ENCODE peak calls at places on chromosomes 1 and 21, in five cellular contexts. One of them, this sample, is unnamed. For H3K4me1, the result is how much of the 10 kb centered on the place peaks cover.

GRCh38 chr1:1312450-1313314 is 4.3 kb downstream of the PUSL1 start:
- DNase-seq in ovary: no peak
- DNase-seq in tibial nerve: no peak
- DNase-seq in stomach: no peak
- DNase-seq in breast epithelium: no peak
- DNase-seq in this sample: peak

GRCh38 chr1:27011058-27011764 is 1.4 kb downstream of the TENT5B start:
- DNase-seq in ovary: peak
- DNase-seq in tibial nerve: no peak
- DNase-seq in stomach: peak
- DNase-seq in breast epithelium: peak
- DNase-seq in this sample: no peak

GRCh38 chr1:40404670-40405462 is 31.3 kb downstream of the SMAP2 start:
- DNase-seq in ovary: no peak
- DNase-seq in tibial nerve: no peak
- DNase-seq in stomach: no peak
- DNase-seq in breast epithelium: no peak
- DNase-seq in this sample: no peak

GRCh38 chr21:46424062-46424591 is 34.6 kb upstream of the DIP2A start:
- DNase-seq in ovary: no peak
- DNase-seq in tibial nerve: no peak
- DNase-seq in stomach: no peak
- DNase-seq in breast epithelium: no peak
- DNase-seq in this sample: no peak

GRCh38 chr1:44947060-44947773 is 39.2 kb downstream of the EIF2B3 start:
- DNase-seq in ovary: peak
- DNase-seq in tibial nerve: no peak
- DNase-seq in stomach: no peak
- DNase-seq in breast epithelium: no peak
- DNase-seq in this sample: no peak

GRCh38 chr1:225768662-225769426 is 8.8 kb upstream of the SRP9 start:
- DNase-seq in ovary: peak
- DNase-seq in tibial nerve: no peak
- DNase-seq in stomach: no peak
- DNase-seq in breast epithelium: peak
- DNase-seq in this sample: peak

GRCh38 chr1:209155556-209155955 is 428.0 kb upstream of the CAMK1G start:
- DNase-seq in ovary: no peak
- DNase-seq in tibial nerve: no peak
- DNase-seq in stomach: no peak
- DNase-seq in breast epithelium: no peak
- DNase-seq in this sample: no peak

GRCh38 chr1:14875781-14876564 is 277.5 kb downstream of the KAZN start:
- DNase-seq in ovary: no peak
- DNase-seq in tibial nerve: no peak
- DNase-seq in stomach: peak
- DNase-seq in breast epithelium: no peak
- DNase-seq in this sample: no peak

GRCh38 chr1:7942701-7943029 is 2.0 kb upstream of the TNFRSF9 start:
- DNase-seq in ovary: no peak
- DNase-seq in tibial nerve: no peak
- DNase-seq in stomach: no peak
- DNase-seq in breast epithelium: no peak
- DNase-seq in this sample: no peak

GRCh38 chr1:86774305-86775304 is 70.2 kb downstream of the SH3GLB1 start:
- DNase-seq in ovary: peak
- DNase-seq in tibial nerve: peak
- DNase-seq in stomach: peak
- DNase-seq in breast epithelium: no peak
- DNase-seq in this sample: peak

GRCh38 chr1:206114692-206115430 is 2.3 kb downstream of the AVPR1B start:
- DNase-seq in ovary: no peak
- DNase-seq in tibial nerve: no peak
- DNase-seq in stomach: no peak
- DNase-seq in breast epithelium: no peak
- DNase-seq in this sample: no peak

GRCh38 chr1:214423045-214423444 is 128.4 kb downstream of the PTPN14 start:
- DNase-seq in ovary: no peak
- DNase-seq in tibial nerve: no peak
- DNase-seq in stomach: no peak
- DNase-seq in breast epithelium: no peak
- DNase-seq in this sample: no peak

GRCh38 chr1:112692681-112693080 is 14.2 kb downstream of the RHOC start:
- DNase-seq in ovary: no peak
- DNase-seq in tibial nerve: no peak
- DNase-seq in stomach: no peak
- DNase-seq in breast epithelium: no peak
- DNase-seq in this sample: no peak

GRCh38 chr1:21590116-21590905 is 78.8 kb downstream of the RAP1GAP start:
- DNase-seq in ovary: no peak
- DNase-seq in tibial nerve: no peak
- DNase-seq in stomach: no peak
- DNase-seq in breast epithelium: no peak
- DNase-seq in this sample: peak

GRCh38 chr1:187070076-187070475 is 241.3 kb downstream of the PLA2G4A start:
- DNase-seq in ovary: no peak
- DNase-seq in tibial nerve: no peak
- DNase-seq in stomach: no peak
- DNase-seq in breast epithelium: no peak
- DNase-seq in this sample: no peak

GRCh38 chr1:95716550-95716949 is 482.5 kb downstream of the RWDD3 start:
- DNase-seq in ovary: no peak
- DNase-seq in tibial nerve: no peak
- DNase-seq in stomach: no peak
- DNase-seq in breast epithelium: no peak
- DNase-seq in this sample: no peak

GRCh38 chr1:116487016-116487415 is 83.8 kb downstream of the CD58 start:
- DNase-seq in ovary: no peak
- DNase-seq in tibial nerve: no peak
- DNase-seq in stomach: no peak
- DNase-seq in breast epithelium: no peak
- DNase-seq in this sample: no peak

GRCh38 chr1:156816561-156817328 is at the start of gene SH2D2A:
- DNase-seq in ovary: no peak
- DNase-seq in tibial nerve: no peak
- DNase-seq in stomach: peak
- DNase-seq in breast epithelium: peak
- DNase-seq in this sample: no peak

GRCh38 chr1:30320581-30320890 is 402.8 kb downstream of the MATN1 start:
- DNase-seq in ovary: no peak
- DNase-seq in tibial nerve: no peak
- DNase-seq in stomach: no peak
- DNase-seq in breast epithelium: no peak
- DNase-seq in this sample: no peak

GRCh38 chr1:191709215-191709614 is 449.0 kb upstream of the RGS18 start:
- DNase-seq in ovary: no peak
- DNase-seq in tibial nerve: no peak
- DNase-seq in stomach: no peak
- DNase-seq in breast epithelium: no peak
- DNase-seq in this sample: no peak

GRCh38 chr1:231558711-231559205 is 30.3 kb downstream of the TSNAX start:
- DNase-seq in ovary: no peak
- DNase-seq in tibial nerve: no peak
- DNase-seq in stomach: no peak
- DNase-seq in breast epithelium: no peak
- DNase-seq in this sample: no peak

DNA sequence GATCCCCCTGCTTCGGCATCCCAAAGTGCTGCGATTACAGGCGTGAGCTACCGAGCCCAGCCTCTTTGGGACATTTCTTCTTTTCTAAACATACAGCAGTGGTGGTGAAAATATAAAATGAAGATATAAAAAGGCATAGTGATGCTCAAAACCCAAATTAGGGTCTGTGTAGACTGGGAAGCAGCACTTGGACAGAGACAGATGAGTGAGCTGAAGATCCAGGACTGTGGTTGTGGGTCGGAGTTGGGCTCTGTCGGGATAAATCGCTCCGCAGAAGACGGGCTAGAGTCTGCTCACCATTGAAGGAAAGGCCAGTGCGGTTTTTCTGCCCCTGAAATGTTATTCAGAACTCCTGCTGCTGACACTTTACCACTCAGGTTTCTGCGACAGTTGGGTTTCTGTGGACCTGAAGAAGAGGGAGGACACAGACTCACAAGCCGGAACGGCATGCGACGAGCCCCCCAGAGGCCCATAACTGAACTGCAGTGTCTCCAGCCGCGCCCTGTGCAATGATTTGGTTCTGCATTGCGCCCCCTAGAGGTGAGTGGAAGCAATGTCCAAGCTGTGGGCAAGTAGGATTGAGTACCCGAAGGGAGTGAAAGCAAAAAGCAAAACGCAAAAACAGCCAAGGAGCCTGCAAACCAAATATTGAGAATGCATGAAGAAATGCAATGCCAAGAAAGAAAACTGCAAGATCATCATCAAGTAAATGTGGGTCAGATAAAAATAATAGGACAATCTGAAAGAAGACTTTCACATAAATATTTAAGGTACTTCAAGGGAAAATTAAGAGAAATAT is 66.6 kb downstream of the GABPA start:
- DNase-seq in ovary: peak
- DNase-seq in tibial nerve: peak
- DNase-seq in stomach: peak
- DNase-seq in breast epithelium: peak
- DNase-seq in this sample: peak
- H3K4me3 ChIP-seq in ovary: no peak
- H3K4me3 ChIP-seq in tibial nerve: no peak
- H3K4me3 ChIP-seq in stomach: no peak
- H3K4me3 ChIP-seq in breast epithelium: no peak
- H3K4me3 ChIP-seq in this sample: no peak

GRCh38 chr1:227756172-227756959 is 21.1 kb downstream of the SNAP47 start:
- DNase-seq in ovary: peak
- DNase-seq in tibial nerve: no peak
- DNase-seq in stomach: no peak
- DNase-seq in breast epithelium: no peak
- DNase-seq in this sample: no peak
- H3K4me1 ChIP-seq in ovary: under half
- H3K4me1 ChIP-seq in tibial nerve: under half
- H3K4me1 ChIP-seq in stomach: under half
- H3K4me1 ChIP-seq in breast epithelium: under half
- H3K4me1 ChIP-seq in this sample: under half

GRCh38 chr1:77978969-77979838 is at the start of gene FUBP1:
- DNase-seq in ovary: peak
- DNase-seq in tibial nerve: peak
- DNase-seq in stomach: peak
- DNase-seq in breast epithelium: peak
- DNase-seq in this sample: peak
- TF ChIP-seq POLR2A in ovary: peak
- TF ChIP-seq POLR2A in tibial nerve: peak
- TF ChIP-seq POLR2A in stomach: no peak
- TF ChIP-seq POLR2A in breast epithelium: peak
- TF ChIP-seq POLR2A in this sample: peak

GRCh38 chr1:169202836-169203235 is 96.3 kb downstream of the ATP1B1 start:
- DNase-seq in ovary: no peak
- DNase-seq in tibial nerve: no peak
- DNase-seq in stomach: no peak
- DNase-seq in breast epithelium: no peak
- DNase-seq in this sample: no peak

GRCh38 chr1:169201084-169201619 is 94.7 kb downstream of the ATP1B1 start:
- DNase-seq in ovary: no peak
- DNase-seq in tibial nerve: no peak
- DNase-seq in stomach: no peak
- DNase-seq in breast epithelium: no peak
- DNase-seq in this sample: no peak

GRCh38 chr1:169207825-169208520 is 101.5 kb downstream of the ATP1B1 start:
- DNase-seq in ovary: no peak
- DNase-seq in tibial nerve: no peak
- DNase-seq in stomach: no peak
- DNase-seq in breast epithelium: no peak
- DNase-seq in this sample: no peak

GRCh38 chr1:169200319-169200718 is 93.8 kb downstream of the ATP1B1 start:
- DNase-seq in ovary: no peak
- DNase-seq in tibial nerve: no peak
- DNase-seq in stomach: no peak
- DNase-seq in breast epithelium: no peak
- DNase-seq in this sample: no peak

DNA sequence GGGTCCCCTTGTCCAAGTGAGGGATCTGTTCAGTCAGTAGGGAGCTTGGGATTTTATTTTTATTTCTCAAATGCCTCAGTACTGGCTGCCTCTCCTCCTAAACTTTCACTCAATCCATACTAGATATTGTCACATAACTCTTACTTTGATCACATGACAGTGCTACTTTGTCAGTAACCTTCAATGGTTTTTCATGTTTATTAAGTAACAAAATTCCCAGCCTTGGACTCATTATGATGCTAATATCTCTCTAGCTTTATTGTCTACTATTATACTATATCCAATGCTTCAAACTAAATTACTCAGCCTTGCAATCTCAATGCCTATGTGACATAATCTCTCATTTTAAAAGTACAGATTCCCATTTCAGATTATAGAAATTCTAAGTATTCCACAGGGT is 97.7 kb downstream of the ATP1B1 start:
- DNase-seq in ovary: no peak
- DNase-seq in tibial nerve: no peak
- DNase-seq in stomach: no peak
- DNase-seq in breast epithelium: no peak
- DNase-seq in this sample: no peak
- H3K4me3 ChIP-seq in ovary: no peak
- H3K4me3 ChIP-seq in tibial nerve: no peak
- H3K4me3 ChIP-seq in stomach: no peak
- H3K4me3 ChIP-seq in breast epithelium: no peak
- H3K4me3 ChIP-seq in this sample: no peak

DNA sequence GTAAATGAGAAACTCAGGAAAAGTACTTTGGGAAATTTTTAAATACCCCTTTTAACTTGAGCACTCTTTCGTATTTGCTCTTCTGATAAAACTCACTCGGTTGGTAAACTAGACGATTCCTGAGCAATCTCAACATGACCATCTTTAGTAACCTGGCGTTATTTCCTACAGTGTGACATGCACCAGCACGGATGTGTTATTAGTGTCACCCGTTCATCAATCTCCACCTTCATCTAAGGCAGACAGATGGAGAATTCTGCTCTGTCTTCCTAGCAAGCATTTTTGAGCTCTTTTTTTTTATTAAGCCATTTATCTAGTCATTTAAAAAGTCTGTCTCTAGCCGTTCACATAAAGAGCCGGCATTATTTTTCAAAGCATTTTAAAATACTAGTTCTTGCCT is 155.2 kb downstream of the DISP1 start:
- DNase-seq in ovary: no peak
- DNase-seq in tibial nerve: no peak
- DNase-seq in stomach: no peak
- DNase-seq in breast epithelium: no peak
- DNase-seq in this sample: no peak
- H3K4me1 ChIP-seq in ovary: under half
- H3K4me1 ChIP-seq in tibial nerve: under half
- H3K4me1 ChIP-seq in stomach: under half
- H3K4me1 ChIP-seq in breast epithelium: under half
- H3K4me1 ChIP-seq in this sample: under half

GRCh38 chr21:39183272-39184049 is at the start of gene PSMG1:
- DNase-seq in ovary: peak
- DNase-seq in tibial nerve: peak
- DNase-seq in stomach: peak
- DNase-seq in breast epithelium: peak
- DNase-seq in this sample: peak
- TF ChIP-seq POLR2A in ovary: peak
- TF ChIP-seq POLR2A in tibial nerve: peak
- TF ChIP-seq POLR2A in stomach: no peak
- TF ChIP-seq POLR2A in breast epithelium: no peak
- TF ChIP-seq POLR2A in this sample: no peak

GRCh38 chr21:37369307-37369854 is 2.8 kb downstream of the DYRK1A start:
- DNase-seq in ovary: no peak
- DNase-seq in tibial nerve: no peak
- DNase-seq in stomach: no peak
- DNase-seq in breast epithelium: no peak
- DNase-seq in this sample: no peak
- H3K4me3 ChIP-seq in ovary: peak
- H3K4me3 ChIP-seq in tibial nerve: peak
- H3K4me3 ChIP-seq in stomach: peak
- H3K4me3 ChIP-seq in breast epithelium: peak
- H3K4me3 ChIP-seq in this sample: peak

GRCh38 chr1:203550846-203551245 is 56.9 kb downstream of the OPTC start:
- DNase-seq in ovary: no peak
- DNase-seq in tibial nerve: no peak
- DNase-seq in stomach: no peak
- DNase-seq in breast epithelium: no peak
- DNase-seq in this sample: no peak
- H3K4me1 ChIP-seq in ovary: under half
- H3K4me1 ChIP-seq in tibial nerve: under half
- H3K4me1 ChIP-seq in stomach: under half
- H3K4me1 ChIP-seq in breast epithelium: under half
- H3K4me1 ChIP-seq in this sample: under half